ENCODE peak calls at places on chromosomes 12 and 14, in nine cellular contexts. Y is AG04449, R is adrenal gland, N is AG10803, K is IMR-90, B is esophagus squamous epithelium, H is colonic mucosa, Z is lower leg skin, I is tibial nerve. P is an unnamed sample.

GRCh38 chr12:53739285-53740129 is 12.3 kb upstream of the CALCOCO1 start:
- DNase-seq in I (no peak), Z (no peak), K (no peak), R (no peak), B (no peak), H (no peak), N (peak; percentile 22), Y (no peak), P (no peak)

GRCh38 chr12:42332301-42332894 is 6.4 kb downstream of the PPHLN1 start:
- DNase-seq in Y (no peak), I (peak; percentile 75), Z (no peak), K (peak; percentile 51), N (peak; percentile 48), B (no peak), H (peak; percentile 30), R (no peak), P (peak; percentile 67)

GRCh38 chr12:43676183-43676813 is 82.3 kb downstream of the PUS7L start:
- DNase-seq in N (no peak), R (no peak), I (no peak), B (no peak), H (no peak), Z (no peak), K (peak; percentile 1), Y (no peak), P (peak; percentile 20)

GRCh38 chr12:121829250-121829918 is 25.6 kb downstream of the SETD1B start:
- DNase-seq in H (no peak), R (no peak), I (no peak), Z (no peak), N (no peak), B (no peak), K (no peak), Y (no peak), P (no peak)

GRCh38 chr14:54676822-54677708 is 110.1 kb downstream of the SAMD4A start:
- DNase-seq in Y (peak; percentile 82), R (peak; percentile 82), B (no peak), I (peak; percentile 42), Z (no peak), N (peak; percentile 97), H (no peak), K (peak; percentile 96), P (peak; percentile 95)

GRCh38 chr12:90897316-90897715 is 57.7 kb downstream of the CCER1 start:
- DNase-seq in I (no peak), B (no peak), Y (no peak), R (no peak), K (no peak), N (no peak), Z (no peak), H (no peak), P (no peak)

GRCh38 chr12:30304528-30304927 is 391.1 kb downstream of the IPO8 start:
- DNase-seq in Z (no peak), Y (no peak), N (no peak), R (no peak), H (no peak), B (no peak), K (no peak), I (no peak), P (no peak)

GRCh38 chr12:88579572-88579940 is 715 bp downstream of the KITLG start:
- DNase-seq in B (no peak), I (peak; percentile 25), N (no peak), Z (no peak), K (no peak), Y (no peak), R (no peak), H (peak; percentile 67), P (no peak)

GRCh38 chr12:46958093-46958492 is 121.3 kb upstream of the PCED1B start:
- DNase-seq in H (no peak), R (no peak), K (no peak), N (no peak), I (no peak), Y (no peak), Z (no peak), B (no peak), P (no peak)

GRCh38 chr14:105487449-105487985 is 831 bp downstream of the CRIP1 start:
- DNase-seq in H (peak; percentile 78), I (no peak), K (no peak), B (no peak), N (no peak), Z (no peak), Y (no peak), R (no peak), P (no peak)

GRCh38 chr12:76688627-76689026 is 75.3 kb upstream of the ZDHHC17 start:
- DNase-seq in R (no peak), H (no peak), K (no peak), N (no peak), B (no peak), I (no peak), Z (no peak), Y (no peak), P (no peak)

GRCh38 chr14:59407246-59407615 is 57.9 kb downstream of the GPR135 start:
- DNase-seq in R (no peak), N (peak; percentile 94), K (peak; percentile 97), B (no peak), Y (peak; percentile 81), I (no peak), H (no peak), Z (no peak), P (peak; percentile 96)

GRCh38 chr14:52988153-52988552 is 37.3 kb upstream of the FERMT2 start:
- DNase-seq in Y (no peak), K (no peak), N (no peak), R (no peak), B (no peak), Z (no peak), H (no peak), I (no peak), P (no peak)

GRCh38 chr12:673849-674248 is 10.6 kb upstream of the NINJ2 start:
- DNase-seq in Y (no peak), K (no peak), N (no peak), R (no peak), H (no peak), I (no peak), B (no peak), Z (no peak), P (no peak)

GRCh38 chr14:89673499-89674225 is 256.6 kb upstream of the FOXN3 start:
- DNase-seq in N (peak; percentile 47), K (peak; percentile 66), R (no peak), Y (no peak), I (no peak), B (no peak), Z (no peak), H (peak; percentile 66), P (peak; percentile 42)

GRCh38 chr12:34595749-34596733 is 573.7 kb downstream of the ALG10 start:
- DNase-seq in K (no peak), N (no peak), I (no peak), B (no peak), H (no peak), Y (no peak), R (peak; percentile 8), Z (no peak), P (no peak)

GRCh38 chr12:78407722-78408121 is 456.9 kb upstream of the SYT1 start:
- DNase-seq in I (no peak), K (no peak), N (no peak), Y (no peak), R (no peak), H (no peak), Z (no peak), B (no peak), P (peak; percentile 28)

GRCh38 chr12:65368071-65368470 is 89.6 kb downstream of the MSRB3 start:
- DNase-seq in I (no peak), Z (no peak), H (no peak), N (no peak), R (no peak), K (no peak), B (no peak), Y (no peak), P (no peak)

GRCh38 chr14:101105045-101105444 is 201.5 kb upstream of the RTL1 start:
- DNase-seq in N (no peak), K (no peak), H (no peak), R (no peak), Z (peak; percentile 2), I (no peak), Y (no peak), B (no peak), P (no peak)

DNA sequence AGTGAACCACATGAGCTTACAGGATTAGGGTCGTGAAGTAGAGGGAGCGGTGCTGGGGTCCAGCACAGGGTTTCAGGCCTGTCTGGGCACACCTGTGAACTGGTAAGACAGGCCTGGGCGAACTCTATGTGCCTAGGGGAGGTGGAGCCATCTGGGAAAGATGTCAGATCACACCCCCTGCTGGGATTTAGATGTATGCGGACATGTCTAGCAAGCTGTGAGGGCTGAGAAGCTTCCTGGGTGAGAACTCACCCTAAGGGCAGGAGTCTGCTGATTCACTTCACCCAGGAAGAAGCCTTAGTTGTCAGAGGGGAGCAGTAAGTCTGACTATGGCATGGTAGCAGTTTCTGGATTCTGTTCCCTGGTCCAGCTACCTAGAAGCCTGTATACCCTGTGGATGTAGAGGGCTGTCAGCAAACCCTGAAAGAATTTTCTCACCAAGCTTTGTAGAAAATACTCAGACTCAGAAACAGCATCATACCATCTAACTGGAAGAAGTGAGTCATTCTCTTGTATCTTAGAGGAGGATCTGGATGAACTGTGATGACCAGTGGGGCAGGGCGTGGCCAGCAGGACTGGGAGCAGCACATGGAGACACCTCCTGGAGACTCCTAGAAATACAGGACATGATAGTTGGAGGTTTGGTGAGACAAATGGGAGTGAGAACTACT is 11.2 kb upstream of the PYGL start:
- DNase-seq in R (peak; percentile 97), N (peak; percentile 96), Y (peak; percentile 93), K (peak; percentile 96), H (peak; percentile 65), Z (peak; percentile 81), B (no peak), I (peak; percentile 61), P (peak; percentile 87)
- H3K4me3 ChIP-seq in R (no peak overlapping the region), N (no peak overlapping the region), Y (no peak overlapping the region), K (no peak overlapping the region), H (no peak overlapping the region), Z (no peak overlapping the region), B (no peak overlapping the region), I (no peak overlapping the region), P (no peak overlapping the region)

DNA sequence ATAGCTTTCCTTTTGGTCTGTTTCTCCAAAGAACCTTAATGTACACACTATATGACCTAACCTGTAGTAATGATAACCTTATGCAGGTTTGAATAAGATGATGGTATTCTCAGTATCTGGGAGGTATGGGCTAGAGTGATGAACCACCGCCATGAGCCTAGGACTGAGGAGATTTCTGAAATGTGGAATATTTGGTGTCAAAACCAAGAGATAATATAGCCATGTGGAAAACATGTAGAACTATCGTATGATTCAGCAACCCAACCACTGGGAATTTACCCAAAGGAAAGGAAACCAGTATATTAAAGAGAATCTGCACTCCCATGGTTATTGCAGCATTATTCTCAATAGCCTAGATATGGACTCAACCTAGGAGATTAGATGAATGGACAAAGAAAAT is 271.7 kb upstream of the BTG1 start:
- DNase-seq in K (no peak), Y (no peak), I (no peak), R (no peak), Z (no peak), H (no peak), B (no peak), N (no peak), P (no peak)
- TF ChIP-seq CTCF in K (no peak), Y (no peak), I (no peak), R (no peak), Z (no peak), H (no peak), B (no peak), N (no peak), P (no peak)

GRCh38 chr14:93186461-93186860 is 1.3 kb downstream of the LYSET start:
- DNase-seq in I (no peak), N (no peak), Z (no peak), Y (no peak), H (no peak), R (no peak), B (no peak), K (no peak), P (no peak)
- H3K4me3 ChIP-seq in I (no peak overlapping the region), N (no peak overlapping the region), Z (no peak overlapping the region), Y (no peak overlapping the region), H (no peak overlapping the region), R (no peak overlapping the region), B (no peak overlapping the region), K (no peak overlapping the region), P (no peak overlapping the region)

GRCh38 chr12:56947633-56948535 is 9.5 kb downstream of the RDH16 start:
- DNase-seq in Z (no peak), N (no peak), R (no peak), H (no peak), I (no peak), B (no peak), K (no peak), Y (no peak), P (no peak)
- TF ChIP-seq CTCF in Z (no peak), N (no peak), R (no peak), H (no peak), I (no peak), B (no peak), K (no peak), Y (no peak), P (no peak)

P was measured in cardiac fibroblast.